ENCODE peak calls at places on chromosomes 16 and 17, in seven cellular contexts. C is CD4-positive, CD25-positive, alpha-beta regulatory T cell; S is heart right ventricle; I is body of pancreas; O is hepatocyte; D is Panc1; P is esophagus muscularis mucosa. G is an unnamed sample.

GRCh38 chr17:31085563-31085962 is 9.2 kb upstream of the NF1 start:
- DNase-seq in C (no peak), S (no peak), I (no peak), O (peak; percentile 51), D (no peak), P (no peak), G (no peak)

GRCh38 chr17:72092710-72093322 is 28.0 kb upstream of the SOX9 start:
- DNase-seq in C (no peak), S (no peak), I (no peak), O (no peak), D (no peak), P (no peak), G (no peak)

GRCh38 chr16:75197522-75198134 is 9.3 kb downstream of the CTRB2 start:
- DNase-seq in C (no peak), S (no peak), I (peak; percentile 34), O (no peak), D (no peak), P (no peak), G (no peak)

GRCh38 chr17:7497228-7497627 is 13.1 kb downstream of the POLR2A start:
- DNase-seq in C (no peak), S (no peak), I (no peak), O (no peak), D (no peak), P (no peak), G (no peak)

GRCh38 chr17:32936894-32937500 is 9.0 kb downstream of the TMEM98 start:
- DNase-seq in C (peak; percentile 44), S (peak; percentile 50), I (peak; percentile 84), O (peak; percentile 90), D (peak; percentile 20), P (no peak), G (peak; percentile 93)

GRCh38 chr16:24525970-24526559 is 13.3 kb upstream of the RBBP6 start:
- DNase-seq in C (no peak), S (no peak), I (peak; percentile 44), O (peak; percentile 50), D (no peak), P (no peak), G (no peak)

GRCh38 chr16:25063865-25064264 is 47.7 kb upstream of the LCMT1 start:
- DNase-seq in C (no peak), S (no peak), I (no peak), O (no peak), D (no peak), P (no peak), G (no peak)

GRCh38 chr17:4043862-4044261 is 79.6 kb upstream of the ATP2A3 start:
- DNase-seq in C (peak; percentile 13), S (peak; percentile 25), I (no peak), O (no peak), D (no peak), P (no peak), G (no peak)

GRCh38 chr16:51433597-51433996 is 282.5 kb upstream of the SALL1 start:
- DNase-seq in C (no peak), S (no peak), I (no peak), O (no peak), D (no peak), P (no peak), G (no peak)

GRCh38 chr17:81304196-81305015 is 9.3 kb upstream of the SLC38A10 start:
- DNase-seq in C (no peak), S (no peak), I (no peak), O (no peak), D (no peak), P (no peak), G (no peak)

GRCh38 chr16:4648917-4649316 is 24.3 kb downstream of the MGRN1 start:
- DNase-seq in C (no peak), S (no peak), I (no peak), O (no peak), D (no peak), P (no peak), G (no peak)

GRCh38 chr17:61209524-61209923 is 190.1 kb upstream of the TBX2 start:
- DNase-seq in C (no peak), S (no peak), I (no peak), O (no peak), D (no peak), P (no peak), G (no peak)

GRCh38 chr17:36182176-36183000 is 6.0 kb upstream of the TBC1D3B start:
- DNase-seq in C (no peak), S (peak; percentile 52), I (no peak), O (peak; percentile 64), D (no peak), P (no peak), G (no peak)

GRCh38 chr17:35256629-35257028 is 13.8 kb downstream of the SLFN5 start:
- DNase-seq in C (no peak), S (no peak), I (no peak), O (no peak), D (no peak), P (no peak), G (peak; percentile 19)

GRCh38 chr17:49571764-49572163 is 3.9 kb upstream of the NXPH3 start:
- DNase-seq in C (no peak), S (no peak), I (no peak), O (no peak), D (no peak), P (no peak), G (peak; percentile 4)

GRCh38 chr17:28710948-28711722 is 553 bp downstream of the PROCA1 start:
- DNase-seq in C (peak; percentile 84), S (peak; percentile 92), I (peak; percentile 82), O (peak; percentile 97), D (no peak), P (peak; percentile 96), G (peak; percentile 100)

GRCh38 chr16:72957303-72958277 is 90.3 kb downstream of the ZFHX3 start:
- DNase-seq in C (no peak), S (no peak), I (no peak), O (no peak), D (no peak), P (no peak), G (no peak)

GRCh38 chr17:83204230-83204725 is 124.9 kb downstream of the METRNL start:
- DNase-seq in C (no peak), S (no peak), I (no peak), O (no peak), D (no peak), P (no peak), G (no peak)

GRCh38 chr17:50185724-50186545 is 15.5 kb downstream of the COL1A1 start:
- DNase-seq in C (no peak), S (no peak), I (no peak), O (no peak), D (no peak), P (no peak), G (no peak)

GRCh38 chr17:19703776-19704371 is 12.5 kb downstream of the SLC47A2 start:
- DNase-seq in C (no peak), S (no peak), I (peak; percentile 45), O (no peak), D (no peak), P (peak; percentile 77), G (peak; percentile 78)

GRCh38 chr16:88447881-88448280 is 5.2 kb upstream of the ZFPM1 start:
- DNase-seq in C (no peak), S (no peak), I (no peak), O (no peak), D (no peak), P (no peak), G (no peak)

GRCh38 chr17:39352986-39353385 is 48.4 kb downstream of the FBXL20 start:
- DNase-seq in C (no peak), S (no peak), I (no peak), O (no peak), D (no peak), P (no peak), G (no peak)
- H3K4me3 ChIP-seq in C (no peak overlapping the region), S (no peak overlapping the region), I (no peak overlapping the region), O (no peak overlapping the region), D (no peak overlapping the region), P (no peak overlapping the region), G (no peak overlapping the region)

GRCh38 chr16:48961546-48961945 is 320.1 kb downstream of the CBLN1 start:
- DNase-seq in C (no peak), S (no peak), I (no peak), O (no peak), D (no peak), P (no peak), G (no peak)

GRCh38 chr16:48960830-48961229 is 320.8 kb downstream of the CBLN1 start:
- DNase-seq in C (no peak), S (no peak), I (no peak), O (no peak), D (no peak), P (no peak), G (no peak)

GRCh38 chr16:48958681-48959080 is 323.0 kb downstream of the CBLN1 start:
- DNase-seq in C (no peak), S (no peak), I (no peak), O (no peak), D (no peak), P (no peak), G (no peak)

GRCh38 chr16:48959204-48959603 is 322.4 kb downstream of the CBLN1 start:
- DNase-seq in C (no peak), S (no peak), I (no peak), O (no peak), D (no peak), P (no peak), G (no peak)

GRCh38 chr16:48959747-48960146 is 321.9 kb downstream of the CBLN1 start:
- DNase-seq in C (no peak), S (no peak), I (no peak), O (no peak), D (no peak), P (no peak), G (no peak)
- H3K36me3 ChIP-seq in C (no peaks in the 10 kb centered on the region), S (no peaks in the 10 kb centered on the region), I (no peaks in the 10 kb centered on the region), O (no peaks in the 10 kb centered on the region), D (no peaks in the 10 kb centered on the region), P (no peaks in the 10 kb centered on the region), G (no peaks in the 10 kb centered on the region)

DNA sequence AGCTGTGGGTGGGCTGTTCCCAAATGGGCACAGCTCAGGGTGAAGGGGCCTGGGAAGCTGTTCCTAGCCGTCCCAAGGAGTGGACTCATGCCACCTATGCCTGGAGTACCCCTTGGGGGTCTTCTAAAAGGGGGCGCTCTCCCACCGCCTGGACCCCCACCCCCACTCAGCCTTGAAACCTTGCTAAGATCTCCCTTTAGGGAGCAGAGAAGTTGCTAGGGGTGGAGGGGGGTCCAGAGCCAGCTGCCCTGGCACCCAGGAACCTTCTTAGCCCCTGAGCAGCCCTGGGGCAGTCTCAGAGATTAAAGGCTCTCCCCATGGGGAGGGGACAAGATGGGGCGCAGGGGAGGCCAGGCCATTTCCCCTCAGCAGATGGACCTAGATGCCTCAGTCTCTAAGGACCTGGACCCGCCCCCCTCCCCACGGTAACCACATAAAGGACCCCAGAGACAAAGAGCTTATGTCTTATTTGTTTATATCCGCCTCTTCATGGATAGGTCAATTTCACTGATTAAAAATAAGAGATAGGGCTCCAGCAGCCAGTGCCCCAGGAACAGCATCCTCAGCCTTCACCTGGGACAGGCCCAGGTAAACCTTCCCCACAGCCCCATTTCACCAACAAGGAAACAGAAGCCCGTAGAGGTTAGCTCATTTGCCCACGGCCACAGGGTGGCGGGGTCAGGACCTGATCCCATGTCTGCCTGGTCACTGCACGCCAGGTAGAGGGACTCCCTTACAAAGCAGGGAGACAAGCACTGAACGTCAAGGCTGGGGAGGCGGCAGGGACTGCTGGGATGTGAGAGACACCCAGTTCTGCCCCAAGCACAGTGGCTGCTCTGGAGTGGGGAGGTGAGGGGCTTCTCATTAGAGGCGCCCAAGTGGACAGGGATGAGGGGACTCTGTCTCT is 3.4 kb downstream of the MTSS2 start:
- DNase-seq in C (no peak), S (peak; percentile 10), I (no peak), O (no peak), D (no peak), P (no peak), G (no peak)
- H3K4me3 ChIP-seq in C (no peak overlapping the region), S (no peak overlapping the region), I (no peak overlapping the region), O (no peak overlapping the region), D (no peak overlapping the region), P (peak overlapping the region; percentile 4), G (no peak overlapping the region)

GRCh38 chr16:68574479-68574878 is 35.4 kb downstream of the ZFP90 start:
- DNase-seq in C (no peak), S (no peak), I (no peak), O (no peak), D (no peak), P (no peak), G (no peak)
- H3K36me3 ChIP-seq in C (no peaks in the 10 kb centered on the region), S (no peaks in the 10 kb centered on the region), I (no peaks in the 10 kb centered on the region), O (no peaks in the 10 kb centered on the region), D (no peaks in the 10 kb centered on the region), P (no peaks in the 10 kb centered on the region), G (no peaks in the 10 kb centered on the region)

G was measured in H7.